ENCODE peak calls at places on chromosomes 16 and 17, in eight cellular contexts. One of them, this sample, is unnamed.

GRCh38 chr17:45086865-45087495 is 25.9 kb downstream of the NMT1 start:
- DNase-seq in anterior cingulate cortex: no peak
- DNase-seq in nephron progenitor cell: no peak
- DNase-seq in stimulated activated naive CD8-positive, alpha-beta T cell treated with anti-CD3 and anti-CD28 coated beads, Interleukin-15, Interleukin-2, amounts not matched to agents 100 U/mL and 50 U/mL, for 24 hours: no peak
- DNase-seq in IMR-90: no peak
- DNase-seq in WTC11: no peak
- DNase-seq in breast epithelium: no peak
- DNase-seq in NCI-H1694 treated with DMSO at 0.1 percent for 48 hours: no peak
- DNase-seq in this sample: no peak

GRCh38 chr16:2515180-2515803 is 1.5 kb downstream of the ATP6V0C start:
- DNase-seq in anterior cingulate cortex: no peak
- DNase-seq in nephron progenitor cell: no peak
- DNase-seq in stimulated activated naive CD8-positive, alpha-beta T cell treated with anti-CD3 and anti-CD28 coated beads, Interleukin-15, Interleukin-2, amounts not matched to agents 100 U/mL and 50 U/mL, for 24 hours: peak
- DNase-seq in IMR-90: no peak
- DNase-seq in WTC11: no peak
- DNase-seq in breast epithelium: no peak
- DNase-seq in NCI-H1694 treated with DMSO at 0.1 percent for 48 hours: no peak
- DNase-seq in this sample: no peak

GRCh38 chr17:77147357-77147801 is 6.6 kb downstream of the SEC14L1 start:
- DNase-seq in anterior cingulate cortex: no peak
- DNase-seq in nephron progenitor cell: no peak
- DNase-seq in stimulated activated naive CD8-positive, alpha-beta T cell treated with anti-CD3 and anti-CD28 coated beads, Interleukin-15, Interleukin-2, amounts not matched to agents 100 U/mL and 50 U/mL, for 24 hours: no peak
- DNase-seq in IMR-90: no peak
- DNase-seq in WTC11: no peak
- DNase-seq in breast epithelium: no peak
- DNase-seq in NCI-H1694 treated with DMSO at 0.1 percent for 48 hours: no peak
- DNase-seq in this sample: no peak

GRCh38 chr16:64184156-64184555 is 937.7 kb downstream of the CDH11 start:
- DNase-seq in anterior cingulate cortex: no peak
- DNase-seq in nephron progenitor cell: no peak
- DNase-seq in stimulated activated naive CD8-positive, alpha-beta T cell treated with anti-CD3 and anti-CD28 coated beads, Interleukin-15, Interleukin-2, amounts not matched to agents 100 U/mL and 50 U/mL, for 24 hours: no peak
- DNase-seq in IMR-90: no peak
- DNase-seq in WTC11: no peak
- DNase-seq in breast epithelium: no peak
- DNase-seq in NCI-H1694 treated with DMSO at 0.1 percent for 48 hours: no peak
- DNase-seq in this sample: no peak

GRCh38 chr16:11307639-11308492 is 26.7 kb upstream of the PRM1 start:
- DNase-seq in anterior cingulate cortex: no peak
- DNase-seq in nephron progenitor cell: no peak
- DNase-seq in stimulated activated naive CD8-positive, alpha-beta T cell treated with anti-CD3 and anti-CD28 coated beads, Interleukin-15, Interleukin-2, amounts not matched to agents 100 U/mL and 50 U/mL, for 24 hours: no peak
- DNase-seq in IMR-90: no peak
- DNase-seq in WTC11: no peak
- DNase-seq in breast epithelium: no peak
- DNase-seq in NCI-H1694 treated with DMSO at 0.1 percent for 48 hours: no peak
- DNase-seq in this sample: no peak

GRCh38 chr17:78828470-78829185 is 12.0 kb downstream of the USP36 start:
- DNase-seq in anterior cingulate cortex: no peak
- DNase-seq in nephron progenitor cell: no peak
- DNase-seq in stimulated activated naive CD8-positive, alpha-beta T cell treated with anti-CD3 and anti-CD28 coated beads, Interleukin-15, Interleukin-2, amounts not matched to agents 100 U/mL and 50 U/mL, for 24 hours: no peak
- DNase-seq in IMR-90: peak
- DNase-seq in WTC11: no peak
- DNase-seq in breast epithelium: no peak
- DNase-seq in NCI-H1694 treated with DMSO at 0.1 percent for 48 hours: no peak
- DNase-seq in this sample: peak

GRCh38 chr17:12727881-12728280 is 61.4 kb upstream of the ARHGAP44 start:
- DNase-seq in anterior cingulate cortex: no peak
- DNase-seq in nephron progenitor cell: no peak
- DNase-seq in stimulated activated naive CD8-positive, alpha-beta T cell treated with anti-CD3 and anti-CD28 coated beads, Interleukin-15, Interleukin-2, amounts not matched to agents 100 U/mL and 50 U/mL, for 24 hours: no peak
- DNase-seq in IMR-90: peak
- DNase-seq in WTC11: no peak
- DNase-seq in breast epithelium: no peak
- DNase-seq in NCI-H1694 treated with DMSO at 0.1 percent for 48 hours: no peak
- DNase-seq in this sample: no peak

GRCh38 chr16:54882556-54882955 is 48.1 kb upstream of the IRX5 start:
- DNase-seq in anterior cingulate cortex: no peak
- DNase-seq in nephron progenitor cell: no peak
- DNase-seq in stimulated activated naive CD8-positive, alpha-beta T cell treated with anti-CD3 and anti-CD28 coated beads, Interleukin-15, Interleukin-2, amounts not matched to agents 100 U/mL and 50 U/mL, for 24 hours: no peak
- DNase-seq in IMR-90: no peak
- DNase-seq in WTC11: no peak
- DNase-seq in breast epithelium: no peak
- DNase-seq in NCI-H1694 treated with DMSO at 0.1 percent for 48 hours: no peak
- DNase-seq in this sample: no peak

GRCh38 chr17:27659685-27660084 is 28.7 kb downstream of the LGALS9 start:
- DNase-seq in anterior cingulate cortex: no peak
- DNase-seq in nephron progenitor cell: no peak
- DNase-seq in stimulated activated naive CD8-positive, alpha-beta T cell treated with anti-CD3 and anti-CD28 coated beads, Interleukin-15, Interleukin-2, amounts not matched to agents 100 U/mL and 50 U/mL, for 24 hours: no peak
- DNase-seq in IMR-90: no peak
- DNase-seq in WTC11: no peak
- DNase-seq in breast epithelium: no peak
- DNase-seq in NCI-H1694 treated with DMSO at 0.1 percent for 48 hours: no peak
- DNase-seq in this sample: no peak

GRCh38 chr17:61482467-61482866 is 30.2 kb downstream of the TBX4 start:
- DNase-seq in anterior cingulate cortex: no peak
- DNase-seq in nephron progenitor cell: no peak
- DNase-seq in stimulated activated naive CD8-positive, alpha-beta T cell treated with anti-CD3 and anti-CD28 coated beads, Interleukin-15, Interleukin-2, amounts not matched to agents 100 U/mL and 50 U/mL, for 24 hours: no peak
- DNase-seq in IMR-90: no peak
- DNase-seq in WTC11: no peak
- DNase-seq in breast epithelium: no peak
- DNase-seq in NCI-H1694 treated with DMSO at 0.1 percent for 48 hours: no peak
- DNase-seq in this sample: no peak

GRCh38 chr16:16933861-16934260 is 536.9 kb downstream of the XYLT1 start:
- DNase-seq in anterior cingulate cortex: no peak
- DNase-seq in nephron progenitor cell: no peak
- DNase-seq in stimulated activated naive CD8-positive, alpha-beta T cell treated with anti-CD3 and anti-CD28 coated beads, Interleukin-15, Interleukin-2, amounts not matched to agents 100 U/mL and 50 U/mL, for 24 hours: no peak
- DNase-seq in IMR-90: no peak
- DNase-seq in WTC11: peak
- DNase-seq in breast epithelium: no peak
- DNase-seq in NCI-H1694 treated with DMSO at 0.1 percent for 48 hours: no peak
- DNase-seq in this sample: no peak

GRCh38 chr16:56933266-56933619 is 1.3 kb downstream of the HERPUD1 start:
- DNase-seq in anterior cingulate cortex: no peak
- DNase-seq in nephron progenitor cell: no peak
- DNase-seq in stimulated activated naive CD8-positive, alpha-beta T cell treated with anti-CD3 and anti-CD28 coated beads, Interleukin-15, Interleukin-2, amounts not matched to agents 100 U/mL and 50 U/mL, for 24 hours: no peak
- DNase-seq in IMR-90: no peak
- DNase-seq in WTC11: no peak
- DNase-seq in breast epithelium: no peak
- DNase-seq in NCI-H1694 treated with DMSO at 0.1 percent for 48 hours: no peak
- DNase-seq in this sample: no peak

GRCh38 chr16:74462361-74462760 is 41.1 kb upstream of the CLEC18B start:
- DNase-seq in anterior cingulate cortex: no peak
- DNase-seq in nephron progenitor cell: no peak
- DNase-seq in stimulated activated naive CD8-positive, alpha-beta T cell treated with anti-CD3 and anti-CD28 coated beads, Interleukin-15, Interleukin-2, amounts not matched to agents 100 U/mL and 50 U/mL, for 24 hours: no peak
- DNase-seq in IMR-90: no peak
- DNase-seq in WTC11: no peak
- DNase-seq in breast epithelium: no peak
- DNase-seq in NCI-H1694 treated with DMSO at 0.1 percent for 48 hours: no peak
- DNase-seq in this sample: peak

GRCh38 chr17:45406107-45406506 is 26.6 kb downstream of the ARHGAP27 start:
- DNase-seq in anterior cingulate cortex: no peak
- DNase-seq in nephron progenitor cell: no peak
- DNase-seq in stimulated activated naive CD8-positive, alpha-beta T cell treated with anti-CD3 and anti-CD28 coated beads, Interleukin-15, Interleukin-2, amounts not matched to agents 100 U/mL and 50 U/mL, for 24 hours: no peak
- DNase-seq in IMR-90: no peak
- DNase-seq in WTC11: no peak
- DNase-seq in breast epithelium: no peak
- DNase-seq in NCI-H1694 treated with DMSO at 0.1 percent for 48 hours: no peak
- DNase-seq in this sample: no peak

GRCh38 chr16:46830417-46830901 is 521 bp downstream of the C16orf87 start:
- DNase-seq in anterior cingulate cortex: no peak
- DNase-seq in nephron progenitor cell: no peak
- DNase-seq in stimulated activated naive CD8-positive, alpha-beta T cell treated with anti-CD3 and anti-CD28 coated beads, Interleukin-15, Interleukin-2, amounts not matched to agents 100 U/mL and 50 U/mL, for 24 hours: peak
- DNase-seq in IMR-90: no peak
- DNase-seq in WTC11: peak
- DNase-seq in breast epithelium: no peak
- DNase-seq in NCI-H1694 treated with DMSO at 0.1 percent for 48 hours: no peak
- DNase-seq in this sample: no peak

GRCh38 chr17:83201206-83202001 is 122.0 kb downstream of the METRNL start:
- DNase-seq in anterior cingulate cortex: no peak
- DNase-seq in nephron progenitor cell: no peak
- DNase-seq in stimulated activated naive CD8-positive, alpha-beta T cell treated with anti-CD3 and anti-CD28 coated beads, Interleukin-15, Interleukin-2, amounts not matched to agents 100 U/mL and 50 U/mL, for 24 hours: no peak
- DNase-seq in IMR-90: no peak
- DNase-seq in WTC11: no peak
- DNase-seq in breast epithelium: peak
- DNase-seq in NCI-H1694 treated with DMSO at 0.1 percent for 48 hours: no peak
- DNase-seq in this sample: no peak

GRCh38 chr16:66342294-66342900 is 24.1 kb upstream of the CDH5 start:
- DNase-seq in anterior cingulate cortex: no peak
- DNase-seq in nephron progenitor cell: peak
- DNase-seq in stimulated activated naive CD8-positive, alpha-beta T cell treated with anti-CD3 and anti-CD28 coated beads, Interleukin-15, Interleukin-2, amounts not matched to agents 100 U/mL and 50 U/mL, for 24 hours: peak
- DNase-seq in IMR-90: no peak
- DNase-seq in WTC11: peak
- DNase-seq in breast epithelium: no peak
- DNase-seq in NCI-H1694 treated with DMSO at 0.1 percent for 48 hours: peak
- DNase-seq in this sample: peak

GRCh38 chr17:41666336-41666680 is 22.4 kb upstream of the EIF1 start:
- DNase-seq in anterior cingulate cortex: no peak
- DNase-seq in nephron progenitor cell: no peak
- DNase-seq in stimulated activated naive CD8-positive, alpha-beta T cell treated with anti-CD3 and anti-CD28 coated beads, Interleukin-15, Interleukin-2, amounts not matched to agents 100 U/mL and 50 U/mL, for 24 hours: peak
- DNase-seq in IMR-90: peak
- DNase-seq in WTC11: no peak
- DNase-seq in breast epithelium: peak
- DNase-seq in NCI-H1694 treated with DMSO at 0.1 percent for 48 hours: peak
- DNase-seq in this sample: no peak

GRCh38 chr17:78675836-78676235 is 98.6 kb upstream of the DNAH17 start:
- DNase-seq in anterior cingulate cortex: no peak
- DNase-seq in nephron progenitor cell: no peak
- DNase-seq in stimulated activated naive CD8-positive, alpha-beta T cell treated with anti-CD3 and anti-CD28 coated beads, Interleukin-15, Interleukin-2, amounts not matched to agents 100 U/mL and 50 U/mL, for 24 hours: no peak
- DNase-seq in IMR-90: no peak
- DNase-seq in WTC11: no peak
- DNase-seq in breast epithelium: no peak
- DNase-seq in NCI-H1694 treated with DMSO at 0.1 percent for 48 hours: no peak
- DNase-seq in this sample: no peak

GRCh38 chr16:11032000-11032921 is 87.9 kb downstream of the CLEC16A start:
- DNase-seq in anterior cingulate cortex: no peak
- DNase-seq in nephron progenitor cell: no peak
- DNase-seq in stimulated activated naive CD8-positive, alpha-beta T cell treated with anti-CD3 and anti-CD28 coated beads, Interleukin-15, Interleukin-2, amounts not matched to agents 100 U/mL and 50 U/mL, for 24 hours: no peak
- DNase-seq in IMR-90: no peak
- DNase-seq in WTC11: no peak
- DNase-seq in breast epithelium: no peak
- DNase-seq in NCI-H1694 treated with DMSO at 0.1 percent for 48 hours: no peak
- DNase-seq in this sample: no peak